ENCODE peak calls at places on chromosomes 1 and 21, in seven cellular contexts. I is endothelial cell, H is hypothalamus, L is iris pigment epithelial cell, Q is heart right ventricle, P is cardiac fibroblast, T is NCI-H748 treated with DMSO at 0.1 percent for 48 hours. R is an unnamed sample.

GRCh38 chr1:155198547-155198906 is 9.2 kb downstream of the THBS3 start:
- DNase-seq in I (no peak), H (no peak), L (no peak), Q (no peak), P (no peak), T (no peak), R (no peak)

GRCh38 chr1:30822966-30823581 is 65.5 kb upstream of the LAPTM5 start:
- DNase-seq in I (no peak), H (no peak), L (peak), Q (no peak), P (peak), T (no peak), R (peak)

GRCh38 chr21:35202431-35202830 is 153.3 kb upstream of the RUNX1 start:
- DNase-seq in I (no peak), H (no peak), L (peak), Q (no peak), P (peak), T (no peak), R (peak)

GRCh38 chr21:37098756-37099155 is 25.7 kb downstream of the TTC3 start:
- DNase-seq in I (no peak), H (no peak), L (no peak), Q (no peak), P (no peak), T (no peak), R (no peak)

GRCh38 chr21:42102063-42102462 is 30.9 kb downstream of the UMODL1 start:
- DNase-seq in I (no peak), H (no peak), L (no peak), Q (no peak), P (no peak), T (no peak), R (no peak)

GRCh38 chr21:15289896-15290841 is 225.4 kb upstream of the NRIP1 start:
- DNase-seq in I (peak), H (peak), L (no peak), Q (peak), P (no peak), T (peak), R (no peak)

GRCh38 chr1:1578371-1578940 is 3.8 kb upstream of the SSU72 start:
- DNase-seq in I (no peak), H (no peak), L (no peak), Q (no peak), P (no peak), T (no peak), R (no peak)

GRCh38 chr1:17419626-17420328 is 19.7 kb downstream of the RCC2 start:
- DNase-seq in I (peak), H (peak), L (peak), Q (peak), P (peak), T (no peak), R (peak)

GRCh38 chr1:115239148-115239820 is 98.8 kb downstream of the NGF start:
- DNase-seq in I (no peak), H (no peak), L (peak), Q (no peak), P (peak), T (no peak), R (peak)

GRCh38 chr1:41498809-41499208 is 14.3 kb upstream of the EDN2 start:
- DNase-seq in I (no peak), H (no peak), L (no peak), Q (peak), P (peak), T (no peak), R (peak)

GRCh38 chr21:32946654-32947053 is 79.1 kb upstream of the OLIG2 start:
- DNase-seq in I (no peak), H (no peak), L (no peak), Q (no peak), P (no peak), T (no peak), R (no peak)

R was measured in fibroblast of the aortic adventitia.